ENCODE peak calls at places on chromosomes 3 and 15, in six cellular contexts. One of them, this sample, is unnamed.

GRCh38 chr3:108287146-108287545 is 9.2 kb upstream of the HHLA2 start:
- DNase-seq in A549: no peak
- DNase-seq in IMR-90: no peak
- DNase-seq in erythroblast: no peak
- DNase-seq in body of pancreas: no peak
- DNase-seq in adrenal gland: no peak
- DNase-seq in this sample: no peak

GRCh38 chr3:59052803-59053411 is 3.1 kb upstream of the CFAP20DC start:
- DNase-seq in A549: no peak
- DNase-seq in IMR-90: peak
- DNase-seq in erythroblast: peak
- DNase-seq in body of pancreas: peak
- DNase-seq in adrenal gland: no peak
- DNase-seq in this sample: no peak

GRCh38 chr15:39180494-39180930 is 400.4 kb upstream of the THBS1 start:
- DNase-seq in A549: no peak
- DNase-seq in IMR-90: peak
- DNase-seq in erythroblast: no peak
- DNase-seq in body of pancreas: no peak
- DNase-seq in adrenal gland: no peak
- DNase-seq in this sample: no peak

GRCh38 chr15:56754993-56755392 is 21.7 kb upstream of the ZNF280D start:
- DNase-seq in A549: no peak
- DNase-seq in IMR-90: peak
- DNase-seq in erythroblast: no peak
- DNase-seq in body of pancreas: no peak
- DNase-seq in adrenal gland: no peak
- DNase-seq in this sample: no peak

GRCh38 chr3:52636673-52637072 is 49.0 kb downstream of the PBRM1 start:
- DNase-seq in A549: no peak
- DNase-seq in IMR-90: no peak
- DNase-seq in erythroblast: peak
- DNase-seq in body of pancreas: no peak
- DNase-seq in adrenal gland: no peak
- DNase-seq in this sample: no peak

GRCh38 chr3:13543251-13543650 is 5.7 kb upstream of the FBLN2 start:
- DNase-seq in A549: peak
- DNase-seq in IMR-90: peak
- DNase-seq in erythroblast: no peak
- DNase-seq in body of pancreas: peak
- DNase-seq in adrenal gland: peak
- DNase-seq in this sample: peak

GRCh38 chr3:14523792-14524191 is 16.4 kb downstream of the GRIP2 start:
- DNase-seq in A549: no peak
- DNase-seq in IMR-90: peak
- DNase-seq in erythroblast: no peak
- DNase-seq in body of pancreas: no peak
- DNase-seq in adrenal gland: no peak
- DNase-seq in this sample: no peak

GRCh38 chr3:186361612-186362408 is at the start of gene DGKG:
- DNase-seq in A549: peak
- DNase-seq in IMR-90: no peak
- DNase-seq in erythroblast: no peak
- DNase-seq in body of pancreas: peak
- DNase-seq in adrenal gland: no peak
- DNase-seq in this sample: peak

GRCh38 chr15:79099692-79100091 is 9.1 kb upstream of the RASGRF1 start:
- DNase-seq in A549: no peak
- DNase-seq in IMR-90: peak
- DNase-seq in erythroblast: no peak
- DNase-seq in body of pancreas: no peak
- DNase-seq in adrenal gland: no peak
- DNase-seq in this sample: no peak

GRCh38 chr3:52704611-52705437 is 767 bp downstream of the GLT8D1 start:
- DNase-seq in A549: peak
- DNase-seq in IMR-90: peak
- DNase-seq in erythroblast: peak
- DNase-seq in body of pancreas: no peak
- DNase-seq in adrenal gland: peak
- DNase-seq in this sample: no peak

GRCh38 chr3:31875437-31875836 is 105.6 kb downstream of the OSBPL10 start:
- DNase-seq in A549: no peak
- DNase-seq in IMR-90: no peak
- DNase-seq in erythroblast: no peak
- DNase-seq in body of pancreas: no peak
- DNase-seq in adrenal gland: no peak
- DNase-seq in this sample: no peak

GRCh38 chr3:154324919-154325318 is 632 bp upstream of the DHX36 start:
- DNase-seq in A549: no peak
- DNase-seq in IMR-90: no peak
- DNase-seq in erythroblast: no peak
- DNase-seq in body of pancreas: no peak
- DNase-seq in adrenal gland: no peak
- DNase-seq in this sample: no peak

GRCh38 chr3:154327871-154328270 is 3.6 kb upstream of the DHX36 start:
- DNase-seq in A549: no peak
- DNase-seq in IMR-90: no peak
- DNase-seq in erythroblast: peak
- DNase-seq in body of pancreas: no peak
- DNase-seq in adrenal gland: no peak
- DNase-seq in this sample: no peak

DNA sequence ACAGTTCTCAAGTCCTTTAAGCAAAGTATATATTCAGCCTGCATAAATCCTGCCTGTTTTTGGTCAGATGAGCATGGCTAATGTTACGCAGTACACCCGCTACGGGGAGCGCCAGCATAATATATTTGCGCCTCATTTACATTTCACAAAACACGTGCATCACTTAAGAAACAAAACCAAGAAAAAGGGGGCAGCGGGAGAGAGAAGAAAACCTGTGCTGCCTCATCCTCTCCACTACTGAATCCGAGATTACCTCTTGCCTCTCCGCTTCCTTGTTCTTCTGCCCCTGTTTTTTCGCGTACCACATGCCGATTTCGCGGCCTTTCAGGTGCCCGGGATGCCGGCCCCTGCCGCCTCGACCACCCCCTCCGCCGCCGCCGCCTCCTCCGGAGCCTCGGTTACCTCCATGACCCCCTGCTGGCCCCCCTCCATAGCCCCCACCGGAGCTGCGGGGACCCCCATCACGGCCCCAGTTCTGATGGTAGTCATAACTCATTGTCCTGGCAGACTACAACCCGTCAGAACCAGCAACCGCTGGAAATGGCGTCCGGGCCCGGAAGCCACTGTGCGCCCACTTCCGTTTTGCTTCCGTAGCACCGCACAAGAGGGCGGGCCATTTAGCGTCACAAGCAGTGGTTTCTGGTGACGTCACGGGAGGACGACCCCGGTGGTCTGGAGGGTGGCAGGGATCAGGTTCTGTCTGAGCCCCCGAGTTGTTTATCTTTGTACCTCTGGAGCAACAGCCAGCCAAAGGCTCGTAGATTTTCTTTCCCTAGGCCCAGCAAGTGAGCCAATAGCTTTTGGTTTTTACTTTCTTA is at the start of gene DHX36:
- DNase-seq in A549: peak
- DNase-seq in IMR-90: peak
- DNase-seq in erythroblast: peak
- DNase-seq in body of pancreas: peak
- DNase-seq in adrenal gland: peak
- DNase-seq in this sample: peak
- TF ChIP-seq POLR2A in A549: peak
- TF ChIP-seq POLR2A in IMR-90: peak
- TF ChIP-seq POLR2A in erythroblast: peak
- TF ChIP-seq POLR2A in body of pancreas: peak
- TF ChIP-seq POLR2A in adrenal gland: peak
- TF ChIP-seq POLR2A in this sample: no peak

GRCh38 chr3:184155644-184156521 is 706 bp downstream of the DVL3 start:
- DNase-seq in A549: no peak
- DNase-seq in IMR-90: peak
- DNase-seq in erythroblast: peak
- DNase-seq in body of pancreas: no peak
- DNase-seq in adrenal gland: no peak
- DNase-seq in this sample: no peak
- TF ChIP-seq POLR2A in A549: no peak
- TF ChIP-seq POLR2A in IMR-90: no peak
- TF ChIP-seq POLR2A in erythroblast: no peak
- TF ChIP-seq POLR2A in body of pancreas: no peak
- TF ChIP-seq POLR2A in adrenal gland: no peak
- TF ChIP-seq POLR2A in this sample: no peak

GRCh38 chr3:189277711-189278110 is 105.9 kb downstream of the TPRG1 start:
- DNase-seq in A549: no peak
- DNase-seq in IMR-90: no peak
- DNase-seq in erythroblast: no peak
- DNase-seq in body of pancreas: no peak
- DNase-seq in adrenal gland: no peak
- DNase-seq in this sample: no peak
- TF ChIP-seq POLR2A in A549: no peak
- TF ChIP-seq POLR2A in IMR-90: no peak
- TF ChIP-seq POLR2A in erythroblast: no peak
- TF ChIP-seq POLR2A in body of pancreas: no peak
- TF ChIP-seq POLR2A in adrenal gland: no peak
- TF ChIP-seq POLR2A in this sample: no peak

DNA sequence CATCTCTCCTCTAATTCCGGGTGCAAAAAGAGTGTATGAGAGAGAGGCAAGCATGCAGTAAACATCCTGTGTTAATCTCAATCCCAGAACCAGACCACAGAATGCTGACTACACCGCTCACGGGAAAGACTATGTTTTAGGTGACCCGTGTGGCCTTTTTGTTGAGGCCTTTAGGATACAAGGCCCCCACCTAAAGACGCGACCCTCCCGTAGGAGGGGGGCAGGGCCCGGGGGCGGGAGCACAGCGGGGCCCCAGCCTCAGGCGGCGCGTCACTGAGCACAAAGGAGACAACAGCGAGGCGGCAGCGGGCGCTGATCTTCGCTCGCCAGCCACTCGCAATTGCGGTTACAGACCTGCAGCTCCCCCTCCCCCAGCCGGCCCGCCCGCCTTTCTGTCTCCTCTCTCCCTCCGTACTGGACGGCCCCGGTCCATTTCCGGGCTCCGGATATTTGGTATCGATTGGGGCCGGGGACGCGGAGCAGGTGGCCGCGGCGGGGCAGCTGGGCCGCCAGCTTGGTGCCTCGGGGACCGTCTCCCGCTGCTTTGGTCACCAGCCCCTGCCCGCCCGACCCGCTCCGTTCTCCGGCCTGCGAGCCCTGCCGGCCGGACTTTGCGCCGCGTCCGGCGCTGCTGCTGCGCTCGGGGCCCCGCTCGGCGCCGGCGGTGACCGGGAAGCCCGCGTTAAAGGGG is at the start of gene CCDC50:
- DNase-seq in A549: peak
- DNase-seq in IMR-90: peak
- DNase-seq in erythroblast: peak
- DNase-seq in body of pancreas: peak
- DNase-seq in adrenal gland: peak
- DNase-seq in this sample: peak
- TF ChIP-seq POLR2A in A549: peak
- TF ChIP-seq POLR2A in IMR-90: no peak
- TF ChIP-seq POLR2A in erythroblast: peak
- TF ChIP-seq POLR2A in body of pancreas: peak
- TF ChIP-seq POLR2A in adrenal gland: peak
- TF ChIP-seq POLR2A in this sample: no peak

GRCh38 chr15:75215107-75216004 is 13.7 kb downstream of the C15orf39 start:
- DNase-seq in A549: no peak
- DNase-seq in IMR-90: no peak
- DNase-seq in erythroblast: no peak
- DNase-seq in body of pancreas: no peak
- DNase-seq in adrenal gland: no peak
- DNase-seq in this sample: no peak
- TF ChIP-seq POLR2A in A549: no peak
- TF ChIP-seq POLR2A in IMR-90: no peak
- TF ChIP-seq POLR2A in erythroblast: no peak
- TF ChIP-seq POLR2A in body of pancreas: peak
- TF ChIP-seq POLR2A in adrenal gland: no peak
- TF ChIP-seq POLR2A in this sample: no peak

GRCh38 chr15:49169880-49170597 is at the start of gene GALK2:
- DNase-seq in A549: peak
- DNase-seq in IMR-90: peak
- DNase-seq in erythroblast: peak
- DNase-seq in body of pancreas: peak
- DNase-seq in adrenal gland: peak
- DNase-seq in this sample: peak
- TF ChIP-seq POLR2A in A549: peak
- TF ChIP-seq POLR2A in IMR-90: peak
- TF ChIP-seq POLR2A in erythroblast: peak
- TF ChIP-seq POLR2A in body of pancreas: peak
- TF ChIP-seq POLR2A in adrenal gland: peak
- TF ChIP-seq POLR2A in this sample: no peak

This sample was measured in heart left ventricle.